ENCODE peak calls at places on chromosomes 13 and 19, in five cellular contexts. One of them, this sample, is unnamed.
A peak's percentile ranks its signal among the peaks of the same experiment; 100 is the strongest.

GRCh38 chr19:10432736-10433130 is 12.4 kb downstream of the PDE4A start:
- DNase-seq in OCI-LY7: no peak
- DNase-seq in GM12865: no peak
- DNase-seq in tibial artery: no peak
- DNase-seq in fibroblast of lung: no peak
- DNase-seq in this sample: no peak

GRCh38 chr13:99124695-99125334 is 75.8 kb upstream of the UBAC2 start:
- DNase-seq in OCI-LY7: peak; percentile 33
- DNase-seq in GM12865: peak; percentile 34
- DNase-seq in tibial artery: no peak
- DNase-seq in fibroblast of lung: peak; percentile 79
- DNase-seq in this sample: peak; percentile 75

GRCh38 chr13:28638756-28639155 is 20.2 kb upstream of the POMP start:
- DNase-seq in OCI-LY7: no peak
- DNase-seq in GM12865: no peak
- DNase-seq in tibial artery: no peak
- DNase-seq in fibroblast of lung: no peak
- DNase-seq in this sample: no peak

GRCh38 chr13:99320693-99321481 is 13.7 kb upstream of the GPR183 start:
- DNase-seq in OCI-LY7: no peak
- DNase-seq in GM12865: no peak
- DNase-seq in tibial artery: no peak
- DNase-seq in fibroblast of lung: peak; percentile 84
- DNase-seq in this sample: peak; percentile 91

GRCh38 chr19:18464646-18465045 is 26.7 kb upstream of the ISYNA1 start:
- DNase-seq in OCI-LY7: no peak
- DNase-seq in GM12865: no peak
- DNase-seq in tibial artery: peak; percentile 96
- DNase-seq in fibroblast of lung: peak; percentile 94
- DNase-seq in this sample: peak; percentile 81

GRCh38 chr19:30895946-30896345 is 453.3 kb downstream of the TSHZ3 start:
- DNase-seq in OCI-LY7: no peak
- DNase-seq in GM12865: no peak
- DNase-seq in tibial artery: no peak
- DNase-seq in fibroblast of lung: no peak
- DNase-seq in this sample: no peak

GRCh38 chr13:28493740-28494536 is 990 bp downstream of the FLT1 start:
- DNase-seq in OCI-LY7: no peak
- DNase-seq in GM12865: no peak
- DNase-seq in tibial artery: no peak
- DNase-seq in fibroblast of lung: no peak
- DNase-seq in this sample: peak; percentile 22

GRCh38 chr13:21458457-21458815 is 667 bp downstream of the ZDHHC20 start:
- DNase-seq in OCI-LY7: peak; percentile 63
- DNase-seq in GM12865: peak; percentile 76
- DNase-seq in tibial artery: no peak
- DNase-seq in fibroblast of lung: no peak
- DNase-seq in this sample: no peak

GRCh38 chr13:71979616-71980015 is 112.6 kb upstream of the DACH1 start:
- DNase-seq in OCI-LY7: peak; percentile 2
- DNase-seq in GM12865: peak; percentile 9
- DNase-seq in tibial artery: no peak
- DNase-seq in fibroblast of lung: peak; percentile 1
- DNase-seq in this sample: no peak

GRCh38 chr19:48813123-48813911 is 2.5 kb upstream of the BCAT2 start:
- DNase-seq in OCI-LY7: no peak
- DNase-seq in GM12865: no peak
- DNase-seq in tibial artery: no peak
- DNase-seq in fibroblast of lung: no peak
- DNase-seq in this sample: no peak

GRCh38 chr19:862529-863304 is 3.3 kb downstream of the CFD start:
- DNase-seq in OCI-LY7: peak; percentile 89
- DNase-seq in GM12865: peak; percentile 79
- DNase-seq in tibial artery: peak; percentile 80
- DNase-seq in fibroblast of lung: peak; percentile 37
- DNase-seq in this sample: peak; percentile 55

GRCh38 chr13:36420437-36420891 is 11.8 kb upstream of the CCNA1 start:
- DNase-seq in OCI-LY7: peak; percentile 71
- DNase-seq in GM12865: peak; percentile 73
- DNase-seq in tibial artery: peak; percentile 76
- DNase-seq in fibroblast of lung: peak; percentile 57
- DNase-seq in this sample: peak; percentile 89

GRCh38 chr19:5641171-5641570 is 18.3 kb downstream of the SAFB start:
- DNase-seq in OCI-LY7: no peak
- DNase-seq in GM12865: no peak
- DNase-seq in tibial artery: no peak
- DNase-seq in fibroblast of lung: no peak
- DNase-seq in this sample: no peak

GRCh38 chr19:6639439-6639838 is 30.5 kb downstream of the TNFSF14 start:
- DNase-seq in OCI-LY7: no peak
- DNase-seq in GM12865: peak; percentile 68
- DNase-seq in tibial artery: no peak
- DNase-seq in fibroblast of lung: peak; percentile 7
- DNase-seq in this sample: no peak

GRCh38 chr19:51978882-51979281 is 7.8 kb downstream of the ZNF350 start:
- DNase-seq in OCI-LY7: no peak
- DNase-seq in GM12865: no peak
- DNase-seq in tibial artery: no peak
- DNase-seq in fibroblast of lung: no peak
- DNase-seq in this sample: no peak

GRCh38 chr13:49366841-49367240 is 77.0 kb downstream of the CAB39L start:
- DNase-seq in OCI-LY7: no peak
- DNase-seq in GM12865: no peak
- DNase-seq in tibial artery: peak; percentile 79
- DNase-seq in fibroblast of lung: peak; percentile 26
- DNase-seq in this sample: no peak

GRCh38 chr19:57914517-57914916 is 1.9 kb downstream of the ZNF417 start:
- DNase-seq in OCI-LY7: no peak
- DNase-seq in GM12865: no peak
- DNase-seq in tibial artery: no peak
- DNase-seq in fibroblast of lung: no peak
- DNase-seq in this sample: no peak
- TF ChIP-seq CTCF in OCI-LY7: no peak
- TF ChIP-seq CTCF in GM12865: no peak
- TF ChIP-seq CTCF in tibial artery: no peak
- TF ChIP-seq CTCF in fibroblast of lung: no peak
- TF ChIP-seq CTCF in this sample: no peak

GRCh38 chr19:7905298-7905697 is 1.6 kb downstream of the MAP2K7 start:
- DNase-seq in OCI-LY7: no peak
- DNase-seq in GM12865: peak; percentile 7
- DNase-seq in tibial artery: no peak
- DNase-seq in fibroblast of lung: no peak
- DNase-seq in this sample: no peak
- H3K4me3 ChIP-seq in OCI-LY7: peak overlapping the region; percentile 96
- H3K4me3 ChIP-seq in GM12865: no peak overlapping the region
- H3K4me3 ChIP-seq in tibial artery: peak overlapping the region; percentile 76
- H3K4me3 ChIP-seq in fibroblast of lung: no peak overlapping the region
- H3K4me3 ChIP-seq in this sample: peak overlapping the region; percentile 17

GRCh38 chr13:33296793-33297425 is 11.4 kb upstream of the STARD13 start:
- DNase-seq in OCI-LY7: no peak
- DNase-seq in GM12865: no peak
- DNase-seq in tibial artery: no peak
- DNase-seq in fibroblast of lung: peak; percentile 73
- DNase-seq in this sample: no peak
- TF ChIP-seq CTCF in OCI-LY7: no peak
- TF ChIP-seq CTCF in GM12865: no peak
- TF ChIP-seq CTCF in tibial artery: no peak
- TF ChIP-seq CTCF in fibroblast of lung: no peak
- TF ChIP-seq CTCF in this sample: no peak

DNA sequence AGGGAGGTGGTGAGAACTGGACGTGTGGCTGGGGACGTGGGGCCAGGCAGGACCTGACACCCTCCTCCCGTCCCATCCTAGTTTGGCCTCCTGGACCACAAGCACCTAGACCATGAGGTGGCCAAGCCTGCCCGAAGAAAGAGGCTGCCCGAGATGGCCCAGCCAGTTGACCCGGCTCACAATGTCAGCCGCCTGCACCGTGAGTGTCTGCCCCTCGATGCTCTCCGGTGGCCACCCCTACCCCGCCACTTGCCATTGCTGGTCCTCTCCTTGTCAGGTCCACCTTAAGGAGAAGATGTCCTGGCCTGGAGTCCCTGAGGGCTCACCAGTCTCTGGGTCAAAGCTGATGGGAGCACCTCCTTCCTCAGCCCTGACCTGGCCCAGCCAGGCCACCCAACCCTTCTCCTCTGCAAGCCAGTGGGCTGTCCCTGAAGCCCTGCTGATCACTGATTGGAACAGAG is 2.2 kb downstream of the ANGPTL4 start:
- DNase-seq in OCI-LY7: no peak
- DNase-seq in GM12865: no peak
- DNase-seq in tibial artery: no peak
- DNase-seq in fibroblast of lung: no peak
- DNase-seq in this sample: no peak
- H3K4me3 ChIP-seq in OCI-LY7: no peak overlapping the region
- H3K4me3 ChIP-seq in GM12865: no peak overlapping the region
- H3K4me3 ChIP-seq in tibial artery: no peak overlapping the region
- H3K4me3 ChIP-seq in fibroblast of lung: no peak overlapping the region
- H3K4me3 ChIP-seq in this sample: no peak overlapping the region

GRCh38 chr13:94549241-94550029 is 46.5 kb downstream of the TGDS start:
- DNase-seq in OCI-LY7: peak; percentile 85
- DNase-seq in GM12865: peak; percentile 97
- DNase-seq in tibial artery: peak; percentile 95
- DNase-seq in fibroblast of lung: peak; percentile 94
- DNase-seq in this sample: peak; percentile 97
- TF ChIP-seq CTCF in OCI-LY7: no peak
- TF ChIP-seq CTCF in GM12865: no peak
- TF ChIP-seq CTCF in tibial artery: peak; percentile 8
- TF ChIP-seq CTCF in fibroblast of lung: no peak
- TF ChIP-seq CTCF in this sample: no peak

DNA sequence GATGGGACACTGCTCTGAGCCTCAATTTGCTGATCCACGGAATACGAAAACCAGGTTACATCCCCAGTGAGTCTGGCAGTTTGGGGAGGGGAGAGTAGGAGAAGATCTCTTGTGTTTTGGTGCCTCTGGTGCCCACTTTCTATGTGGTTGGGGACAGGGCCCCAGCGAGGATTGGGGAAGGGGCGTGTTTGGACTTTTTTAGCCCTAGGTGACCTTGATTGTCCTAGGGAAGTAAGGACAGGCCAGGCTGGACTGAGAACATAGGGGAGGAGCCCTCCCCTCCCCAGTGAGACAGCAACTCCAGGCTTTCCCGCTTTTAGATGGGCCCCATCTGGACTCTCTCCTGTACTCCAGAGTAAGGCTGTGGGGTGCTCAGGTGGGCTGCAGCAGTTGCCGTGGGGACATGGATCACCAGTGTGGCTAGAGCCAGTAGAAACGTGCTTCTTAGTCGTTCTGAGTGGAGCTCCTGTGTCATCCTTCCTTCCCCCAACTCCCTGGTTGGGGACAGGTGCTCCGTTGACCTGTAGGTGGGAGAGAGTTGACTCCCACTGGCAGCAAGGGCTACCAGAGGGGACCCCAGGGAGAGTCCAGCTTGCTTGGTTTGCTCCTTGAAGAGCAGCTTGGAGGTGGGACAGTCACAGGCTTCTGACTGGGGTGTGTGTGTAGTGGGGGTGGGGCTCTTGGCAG is 4.3 kb downstream of the EGLN2 start:
- DNase-seq in OCI-LY7: no peak
- DNase-seq in GM12865: no peak
- DNase-seq in tibial artery: no peak
- DNase-seq in fibroblast of lung: no peak
- DNase-seq in this sample: no peak
- H3K4me3 ChIP-seq in OCI-LY7: peak overlapping the region; percentile 99
- H3K4me3 ChIP-seq in GM12865: no peak overlapping the region
- H3K4me3 ChIP-seq in tibial artery: peak overlapping the region; percentile 28
- H3K4me3 ChIP-seq in fibroblast of lung: peak overlapping the region; percentile 14
- H3K4me3 ChIP-seq in this sample: peak overlapping the region; percentile 43

GRCh38 chr13:38687246-38688229 is 661 bp downstream of the FREM2 start:
- DNase-seq in OCI-LY7: no peak
- DNase-seq in GM12865: no peak
- DNase-seq in tibial artery: no peak
- DNase-seq in fibroblast of lung: peak; percentile 6
- DNase-seq in this sample: no peak

GRCh38 chr13:38686635-38687245 is at the start of gene FREM2:
- DNase-seq in OCI-LY7: no peak
- DNase-seq in GM12865: no peak
- DNase-seq in tibial artery: no peak
- DNase-seq in fibroblast of lung: peak; percentile 59
- DNase-seq in this sample: peak; percentile 4

GRCh38 chr13:38684714-38685113 is 2.2 kb upstream of the FREM2 start:
- DNase-seq in OCI-LY7: no peak
- DNase-seq in GM12865: no peak
- DNase-seq in tibial artery: no peak
- DNase-seq in fibroblast of lung: no peak
- DNase-seq in this sample: no peak

GRCh38 chr13:38688674-38689073 is 1.8 kb downstream of the FREM2 start:
- DNase-seq in OCI-LY7: no peak
- DNase-seq in GM12865: no peak
- DNase-seq in tibial artery: no peak
- DNase-seq in fibroblast of lung: no peak
- DNase-seq in this sample: no peak

DNA sequence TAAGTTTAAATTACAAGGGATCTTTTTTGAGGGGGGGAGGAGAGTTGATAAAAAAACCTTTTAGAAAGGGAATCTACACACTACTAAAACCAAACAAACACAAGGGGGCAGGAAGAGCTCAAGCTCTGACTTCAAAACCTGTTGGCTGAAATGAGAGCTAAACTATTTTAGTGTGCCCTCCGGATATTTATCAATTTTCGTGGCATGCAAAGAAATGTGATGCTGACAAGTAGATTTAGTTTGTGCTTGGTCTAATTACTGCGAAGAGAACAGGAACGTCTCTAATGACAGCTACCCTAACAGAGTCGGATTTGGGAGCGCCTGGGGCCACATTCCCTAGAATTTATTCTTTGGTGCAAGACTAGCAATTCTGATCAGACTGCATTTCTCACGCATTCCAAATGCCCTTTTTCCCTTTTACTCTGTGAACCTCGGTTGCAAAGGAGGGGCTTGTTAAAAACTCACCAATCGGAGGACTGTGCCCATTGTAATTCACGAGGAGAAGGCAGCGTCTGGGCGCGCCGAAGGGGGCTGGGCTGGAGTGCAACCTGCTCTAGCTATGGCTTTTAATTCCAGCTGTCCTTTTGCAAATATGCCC is 804 bp upstream of the FREM2 start:
- DNase-seq in OCI-LY7: no peak
- DNase-seq in GM12865: peak; percentile 15
- DNase-seq in tibial artery: no peak
- DNase-seq in fibroblast of lung: peak; percentile 23
- DNase-seq in this sample: no peak
- TF ChIP-seq CTCF in OCI-LY7: peak; percentile 26
- TF ChIP-seq CTCF in GM12865: no peak
- TF ChIP-seq CTCF in tibial artery: no peak
- TF ChIP-seq CTCF in fibroblast of lung: peak; percentile 21
- TF ChIP-seq CTCF in this sample: no peak

GRCh38 chr13:52847322-52847681 is 1.1 kb downstream of the PCDH8 start:
- DNase-seq in OCI-LY7: no peak
- DNase-seq in GM12865: no peak
- DNase-seq in tibial artery: no peak
- DNase-seq in fibroblast of lung: no peak
- DNase-seq in this sample: no peak
- H3K4me3 ChIP-seq in OCI-LY7: no peak overlapping the region
- H3K4me3 ChIP-seq in GM12865: no peak overlapping the region
- H3K4me3 ChIP-seq in tibial artery: no peak overlapping the region
- H3K4me3 ChIP-seq in fibroblast of lung: no peak overlapping the region
- H3K4me3 ChIP-seq in this sample: no peak overlapping the region

DNA sequence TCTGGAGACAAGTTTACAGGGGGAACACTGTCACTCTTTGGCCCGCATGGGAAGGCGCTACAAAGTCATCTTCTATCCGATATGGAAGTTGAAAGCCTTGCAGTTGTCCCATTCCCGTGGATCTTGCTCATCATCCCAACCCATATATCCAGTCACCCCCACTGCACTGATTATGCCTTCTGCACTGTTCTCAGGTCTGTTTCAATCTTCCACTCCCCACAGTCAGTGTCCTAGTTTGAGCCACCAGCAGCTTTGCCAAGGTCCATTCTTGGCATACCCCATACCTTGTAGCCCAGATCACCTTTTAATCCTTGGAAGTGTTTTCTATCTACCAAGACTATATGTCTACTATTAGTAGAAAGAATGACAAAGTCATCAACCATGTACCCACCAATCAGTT is 88.1 kb downstream of the MIPEP start:
- DNase-seq in OCI-LY7: no peak
- DNase-seq in GM12865: no peak
- DNase-seq in tibial artery: no peak
- DNase-seq in fibroblast of lung: no peak
- DNase-seq in this sample: no peak
- TF ChIP-seq CTCF in OCI-LY7: no peak
- TF ChIP-seq CTCF in GM12865: no peak
- TF ChIP-seq CTCF in tibial artery: no peak
- TF ChIP-seq CTCF in fibroblast of lung: no peak
- TF ChIP-seq CTCF in this sample: no peak

This sample was measured in cardiac fibroblast.